ENCODE peak calls at places on chromosomes 12 and 14, in six cellular contexts. A, R, Z, B, U and T are unnamed samples.

GRCh38 chr12:31752450-31752849 is 23.6 kb upstream of the AMN1 start:
- DNase-seq in A (no peak), R (no peak), Z (no peak), B (no peak), U (no peak), T (no peak)

GRCh38 chr12:105892362-105892910 is 246.3 kb downstream of the NUAK1 start:
- DNase-seq in A (no peak), R (no peak), Z (no peak), B (no peak), U (no peak), T (no peak)

GRCh38 chr14:54562334-54562733 is 4.6 kb upstream of the SAMD4A start:
- DNase-seq in A (no peak), R (no peak), Z (no peak), B (no peak), U (no peak), T (no peak)

GRCh38 chr12:9363145-9363544 is 154.9 kb upstream of the PZP start:
- DNase-seq in A (no peak), R (no peak), Z (no peak), B (peak), U (no peak), T (no peak)

GRCh38 chr14:61474671-61475070 is 153.3 kb downstream of the PRKCH start:
- DNase-seq in A (no peak), R (no peak), Z (no peak), B (no peak), U (no peak), T (no peak)

GRCh38 chr14:78302841-78303240 is 132.7 kb downstream of the NRXN3 start:
- DNase-seq in A (no peak), R (no peak), Z (no peak), B (no peak), U (no peak), T (no peak)

GRCh38 chr12:112418248-112418595 is 525 bp upstream of the PTPN11 start:
- DNase-seq in A (no peak), R (no peak), Z (no peak), B (no peak), U (no peak), T (no peak)

GRCh38 chr12:5592313-5592712 is 160.4 kb downstream of the NTF3 start:
- DNase-seq in A (no peak), R (no peak), Z (no peak), B (no peak), U (no peak), T (no peak)

GRCh38 chr14:100804558-100805309 is 21.2 kb upstream of the MEG3 start:
- DNase-seq in A (no peak), R (no peak), Z (no peak), B (no peak), U (no peak), T (no peak)

GRCh38 chr14:70416322-70416716 is 571 bp downstream of the SYNJ2BP start:
- DNase-seq in A (no peak), R (no peak), Z (no peak), B (no peak), U (no peak), T (no peak)

GRCh38 chr12:1618489-1618888 is 10.5 kb upstream of the WNT5B start:
- DNase-seq in A (no peak), R (no peak), Z (no peak), B (no peak), U (no peak), T (no peak)

GRCh38 chr12:1523558-1524050 is 70.8 kb downstream of the FBXL14 start:
- DNase-seq in A (no peak), R (no peak), Z (no peak), B (no peak), U (peak), T (no peak)

GRCh38 chr14:36478782-36479181 is 41.2 kb downstream of the NKX2-1 start:
- DNase-seq in A (no peak), R (no peak), Z (no peak), B (no peak), U (no peak), T (no peak)

GRCh38 chr12:117494833-117495714 is 133.6 kb upstream of the NOS1 start:
- DNase-seq in A (no peak), R (no peak), Z (peak), B (no peak), U (no peak), T (no peak)

DNA sequence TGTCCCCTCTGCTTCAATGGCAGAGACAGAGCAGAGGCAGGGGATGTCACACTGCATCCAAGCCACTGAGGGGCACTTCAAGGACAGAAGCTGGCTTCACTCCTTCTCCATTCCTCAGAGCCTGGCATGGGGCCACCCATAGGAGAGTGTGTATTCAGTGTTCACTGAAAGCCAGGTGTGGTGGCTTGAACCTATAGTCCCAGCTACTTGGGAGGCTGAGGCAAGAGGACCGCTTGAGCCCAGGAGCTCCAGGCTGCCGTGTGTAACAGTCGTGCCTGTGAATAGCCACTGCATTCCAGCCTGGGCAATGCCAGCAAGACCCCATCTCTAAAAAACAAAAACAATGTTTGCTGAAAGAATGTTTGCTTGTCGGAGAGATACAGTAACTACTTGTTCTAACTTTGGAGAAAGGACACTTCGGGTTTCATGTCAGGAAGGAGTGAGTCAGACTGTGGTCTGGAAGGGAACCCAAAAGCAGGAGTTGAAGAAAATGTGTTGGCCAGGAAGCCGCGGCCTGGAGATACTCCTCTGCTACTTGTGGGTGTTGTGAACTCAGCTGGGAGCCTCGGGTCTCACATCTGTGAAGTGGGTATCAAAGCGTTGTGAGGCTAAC is 43.4 kb downstream of the ELK3 start:
- DNase-seq in A (no peak), R (no peak), Z (no peak), B (no peak), U (no peak), T (no peak)
- TF ChIP-seq TAF1 in A (no peak), R (no peak), Z (no peak), B (no peak), U (no peak), T (no peak)

GRCh38 chr12:8081921-8082577 is at the start of gene NECAP1:
- DNase-seq in A (peak), R (peak), Z (peak), B (peak), U (peak), T (peak)
- TF ChIP-seq POLR2A in A (peak), R (peak), Z (peak), B (peak), U (peak), T (peak)

GRCh38 chr14:26412421-26412820 is 185.4 kb downstream of the NOVA1 start:
- DNase-seq in A (no peak), R (no peak), Z (no peak), B (no peak), U (no peak), T (no peak)

GRCh38 chr14:26414933-26415332 is 182.9 kb downstream of the NOVA1 start:
- DNase-seq in A (no peak), R (no peak), Z (no peak), B (no peak), U (no peak), T (no peak)

GRCh38 chr14:26410189-26410685 is 187.6 kb downstream of the NOVA1 start:
- DNase-seq in A (no peak), R (no peak), Z (no peak), B (no peak), U (no peak), T (no peak)

GRCh38 chr14:26414103-26414502 is 183.7 kb downstream of the NOVA1 start:
- DNase-seq in A (no peak), R (no peak), Z (no peak), B (no peak), U (no peak), T (no peak)

GRCh38 chr14:26415618-26416123 is 182.2 kb downstream of the NOVA1 start:
- DNase-seq in A (no peak), R (no peak), Z (no peak), B (no peak), U (no peak), T (no peak)
- TF ChIP-seq TAF1 in A (no peak), R (no peak), Z (no peak), B (no peak), U (no peak), T (no peak)

GRCh38 chr14:86513056-86513455 is 983.1 kb downstream of the FLRT2 start:
- DNase-seq in A (no peak), R (no peak), Z (no peak), B (no peak), U (no peak), T (no peak)

GRCh38 chr14:86521032-86521730 is 991.2 kb downstream of the FLRT2 start:
- DNase-seq in A (no peak), R (no peak), Z (no peak), B (no peak), U (no peak), T (no peak)

GRCh38 chr14:86510503-86510902 is 980.6 kb downstream of the FLRT2 start:
- DNase-seq in A (no peak), R (no peak), Z (no peak), B (no peak), U (no peak), T (no peak)

GRCh38 chr14:86513564-86513963 is 983.6 kb downstream of the FLRT2 start:
- DNase-seq in A (no peak), R (no peak), Z (no peak), B (no peak), U (no peak), T (no peak)

GRCh38 chr14:86515195-86515594 is 985.3 kb downstream of the FLRT2 start:
- DNase-seq in A (no peak), R (no peak), Z (no peak), B (no peak), U (no peak), T (no peak)
- TF ChIP-seq POLR2A in A (no peak), R (no peak), Z (no peak), B (no peak), U (no peak), T (no peak)

GRCh38 chr14:94044476-94045091 is 18.4 kb downstream of the OTUB2 start:
- DNase-seq in A (no peak), R (no peak), Z (no peak), B (no peak), U (no peak), T (no peak)

GRCh38 chr14:94047581-94047980 is 21.4 kb downstream of the OTUB2 start:
- DNase-seq in A (no peak), R (no peak), Z (no peak), B (no peak), U (no peak), T (no peak)

GRCh38 chr14:94046696-94047250 is 20.6 kb downstream of the OTUB2 start:
- DNase-seq in A (no peak), R (no peak), Z (no peak), B (no peak), U (no peak), T (no peak)

GRCh38 chr14:94045101-94045500 is 19.0 kb downstream of the OTUB2 start:
- DNase-seq in A (no peak), R (no peak), Z (no peak), B (no peak), U (no peak), T (no peak)

DNA sequence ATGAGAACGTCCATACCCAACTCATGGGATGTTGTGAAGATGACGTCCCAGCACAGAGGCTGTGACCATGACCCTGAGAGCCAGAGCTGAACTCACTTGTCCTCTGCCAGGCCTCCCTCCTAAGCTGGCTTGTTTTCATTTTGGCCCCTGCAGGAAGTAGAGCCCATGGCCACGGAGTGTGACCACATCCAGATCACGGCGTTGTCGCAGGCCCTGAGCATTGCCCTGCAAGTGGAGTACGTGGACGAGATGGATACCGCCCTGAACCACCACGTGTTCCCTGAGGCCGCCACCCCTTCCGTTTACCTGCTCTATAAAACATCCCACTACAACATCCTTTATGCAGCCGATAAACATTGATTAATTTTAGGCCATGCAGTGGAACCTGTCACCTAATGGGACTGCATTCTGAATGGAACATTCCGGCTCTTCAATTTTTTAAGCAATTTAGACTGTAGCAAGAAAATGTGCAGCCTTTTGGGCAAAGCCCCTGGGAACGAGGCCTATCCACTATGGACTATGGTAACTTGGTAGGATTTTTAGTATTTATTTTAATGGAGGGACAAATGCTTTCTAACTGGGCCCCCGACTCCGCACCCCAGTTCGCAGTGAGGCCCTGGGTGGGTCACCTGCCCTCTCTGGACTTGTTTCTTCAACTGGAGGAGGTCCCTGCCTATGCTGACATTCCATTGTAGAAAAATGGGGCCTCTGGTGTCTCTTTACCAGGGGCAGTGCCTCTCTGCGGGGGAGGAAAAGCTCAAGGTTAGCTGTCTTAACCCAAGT is 19.6 kb downstream of the OTUB2 start:
- DNase-seq in A (no peak), R (no peak), Z (no peak), B (no peak), U (no peak), T (no peak)
- TF ChIP-seq TAF1 in A (no peak), R (no peak), Z (no peak), B (no peak), U (no peak), T (no peak)

GRCh38 chr14:76956253-76957090 is 72.0 kb downstream of the IRF2BPL start:
- DNase-seq in A (peak), R (peak), Z (peak), B (no peak), U (peak), T (no peak)
- TF ChIP-seq POLR2A in A (peak), R (peak), Z (peak), B (peak), U (peak), T (peak)

GRCh38 chr12:122081697-122082221 is 3.2 kb downstream of the MLXIP start:
- DNase-seq in A (no peak), R (no peak), Z (no peak), B (peak), U (no peak), T (no peak)
- TF ChIP-seq TAF1 in A (no peak), R (no peak), Z (no peak), B (no peak), U (no peak), T (no peak)

DNA sequence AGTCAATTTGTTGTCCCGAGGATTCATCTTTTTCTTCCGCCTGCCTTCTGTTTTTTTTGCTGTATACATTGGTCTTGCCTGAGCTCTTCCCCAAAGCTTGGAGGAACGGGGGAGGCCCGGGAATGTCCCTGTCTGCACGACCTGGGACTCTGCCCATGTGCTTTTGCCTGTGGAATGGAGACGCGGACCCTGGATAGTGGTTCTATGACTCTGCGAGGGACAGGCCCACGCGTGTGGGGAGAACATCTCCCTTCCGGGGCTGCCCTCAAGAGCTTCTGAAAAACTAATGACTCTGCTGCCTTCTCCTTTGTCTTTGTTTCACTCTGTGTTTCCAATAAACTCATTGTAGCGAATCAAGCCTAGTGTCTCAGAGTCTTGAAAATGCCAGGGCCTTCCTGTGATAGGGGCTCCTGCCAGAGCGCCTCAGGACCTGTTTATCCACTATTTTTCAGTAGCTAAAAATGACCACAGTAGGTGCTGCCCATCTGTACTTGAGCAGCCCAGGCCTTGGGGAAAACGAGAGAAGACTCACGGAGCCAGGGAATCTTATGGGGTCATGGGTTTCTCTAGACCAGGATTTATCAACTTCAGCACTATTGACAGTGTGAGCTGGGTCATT is 12.3 kb downstream of the KRT83 start:
- DNase-seq in A (no peak), R (no peak), Z (no peak), B (no peak), U (no peak), T (no peak)
- TF ChIP-seq POLR2A in A (no peak), R (no peak), Z (no peak), B (no peak), U (no peak), T (no peak)

DNA sequence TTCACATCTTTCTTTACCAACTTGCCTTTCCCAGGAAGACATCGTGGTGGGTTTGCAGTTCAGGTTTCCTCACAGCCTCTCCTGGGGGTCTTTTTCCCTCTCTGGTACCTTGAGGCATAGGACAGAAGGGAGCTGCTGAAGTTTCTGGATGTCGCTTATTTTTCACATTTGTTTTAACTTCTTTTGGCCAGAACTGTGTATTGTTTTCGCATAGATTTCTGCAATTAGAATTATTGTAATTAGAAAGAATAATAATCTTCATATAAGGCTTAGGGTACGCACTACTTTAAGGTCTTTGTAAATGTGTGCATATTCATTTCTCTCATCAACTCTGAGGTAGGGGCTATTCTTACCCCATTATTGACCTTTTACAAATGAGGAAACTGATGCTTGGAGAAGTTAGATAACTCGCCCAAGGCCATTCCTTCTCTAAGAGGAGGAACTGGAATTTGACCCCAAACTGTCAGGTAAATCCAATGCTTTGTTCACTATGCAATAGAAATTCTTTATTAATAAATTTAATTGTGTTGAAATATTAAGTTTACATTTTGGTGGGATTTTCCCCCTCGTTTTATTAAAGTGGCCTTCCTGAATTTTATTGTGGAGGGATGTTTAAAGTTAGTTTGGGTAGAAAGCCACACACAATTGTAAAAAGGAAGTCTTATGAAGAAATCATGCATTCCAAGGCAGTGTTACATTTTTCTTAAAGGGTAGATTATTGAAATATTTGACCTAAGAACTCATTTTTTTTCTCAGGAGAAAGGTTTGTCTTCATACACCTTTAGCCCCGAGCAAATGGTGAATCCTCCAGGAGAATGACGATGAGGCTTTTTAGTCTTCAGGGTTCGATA is 12.1 kb upstream of the SLC38A2 start:
- DNase-seq in A (no peak), R (no peak), Z (no peak), B (no peak), U (no peak), T (no peak)
- TF ChIP-seq TAF1 in A (no peak), R (no peak), Z (no peak), B (no peak), U (no peak), T (no peak)